ENCODE peak calls at places on chromosomes 13 and 19, in four cellular contexts. N is CD8-positive, alpha-beta T cell; M is heart right ventricle; C is tibial nerve. B is an unnamed sample.

GRCh38 chr13:35953537-35954206 is 177.5 kb downstream of the DCLK1 start:
- DNase-seq in N (no peak), M (peak), C (peak), B (peak)

GRCh38 chr13:29065142-29065541 is 245.0 kb downstream of the MTUS2 start:
- DNase-seq in N (no peak), M (no peak), C (no peak), B (no peak)

GRCh38 chr13:20415288-20415644 is 110.4 kb downstream of the CRYL1 start:
- DNase-seq in N (no peak), M (no peak), C (no peak), B (no peak)

GRCh38 chr13:107767119-107767518 is 448.2 kb downstream of the LIG4 start:
- DNase-seq in N (no peak), M (no peak), C (no peak), B (no peak)

GRCh38 chr19:38090561-38090960 is 133.5 kb downstream of the DPF1 start:
- DNase-seq in N (no peak), M (peak), C (no peak), B (peak)

GRCh38 chr13:51776179-51776578 is 27.8 kb downstream of the DHRS12 start:
- DNase-seq in N (no peak), M (no peak), C (no peak), B (no peak)

GRCh38 chr19:17867087-17867486 is 4.7 kb upstream of the SLC5A5 start:
- DNase-seq in N (no peak), M (no peak), C (no peak), B (no peak)

GRCh38 chr13:55664178-55664577 is 1476.5 kb upstream of the PRR20A start:
- DNase-seq in N (no peak), M (no peak), C (no peak), B (no peak)

GRCh38 chr13:88592105-88592504 is 920.9 kb downstream of the SLITRK5 start:
- DNase-seq in N (no peak), M (no peak), C (no peak), B (no peak)

GRCh38 chr19:48770223-48770622 is 14.9 kb downstream of the FGF21 start:
- DNase-seq in N (no peak), M (no peak), C (no peak), B (no peak)

GRCh38 chr13:100594731-100595130 is 6.1 kb upstream of the GGACT start:
- DNase-seq in N (no peak), M (no peak), C (no peak), B (no peak)

GRCh38 chr13:42375663-42376062 is 103.7 kb downstream of the AKAP11 start:
- DNase-seq in N (no peak), M (no peak), C (no peak), B (no peak)

GRCh38 chr19:32166238-32166637 is 179.2 kb upstream of the ZNF507 start:
- DNase-seq in N (no peak), M (no peak), C (no peak), B (no peak)

GRCh38 chr13:51684076-51684475 is 99.8 kb downstream of the WDFY2 start:
- DNase-seq in N (no peak), M (no peak), C (no peak), B (no peak)

GRCh38 chr13:51823861-51824260 is 19.9 kb upstream of the DHRS12 start:
- DNase-seq in N (no peak), M (no peak), C (no peak), B (no peak)

GRCh38 chr13:48562296-48563066 is 29.6 kb upstream of the RCBTB2 start:
- DNase-seq in N (peak), M (no peak), C (no peak), B (no peak)

GRCh38 chr19:52722062-52723005 is 12.5 kb downstream of the ZNF611 start:
- DNase-seq in N (no peak), M (no peak), C (no peak), B (no peak)

GRCh38 chr13:22106058-22106457 is 435.2 kb downstream of the FGF9 start:
- DNase-seq in N (no peak), M (no peak), C (no peak), B (no peak)

GRCh38 chr19:14091885-14092462 is 1.4 kb upstream of the SAMD1 start:
- DNase-seq in N (peak), M (no peak), C (no peak), B (no peak)

GRCh38 chr13:51584731-51585191 is 499 bp downstream of the WDFY2 start:
- DNase-seq in N (peak), M (peak), C (peak), B (peak)

GRCh38 chr13:49225358-49226042 is 5.4 kb downstream of the MLNR start:
- DNase-seq in N (no peak), M (no peak), C (peak), B (no peak)

GRCh38 chr13:21674271-21675009 is 3.6 kb downstream of the FGF9 start:
- DNase-seq in N (no peak), M (peak), C (no peak), B (peak)

GRCh38 chr13:21050288-21051197 is 10.8 kb downstream of the LATS2 start:
- DNase-seq in N (no peak), M (no peak), C (no peak), B (no peak)

GRCh38 chr13:92838786-92839185 is 387.8 kb upstream of the GPC6 start:
- DNase-seq in N (no peak), M (no peak), C (no peak), B (no peak)

GRCh38 chr13:111625526-111626315 is 305.3 kb downstream of the TEX29 start:
- DNase-seq in N (no peak), M (no peak), C (no peak), B (no peak)

GRCh38 chr19:3589949-3590348 is 4.7 kb downstream of the GIPC3 start:
- DNase-seq in N (no peak), M (no peak), C (no peak), B (no peak)

GRCh38 chr19:2561221-2561620 is 85.3 kb downstream of the GADD45B start:
- DNase-seq in N (no peak), M (no peak), C (no peak), B (no peak)

GRCh38 chr13:110907951-110908898 is 6.6 kb downstream of the ANKRD10 start:
- DNase-seq in N (no peak), M (no peak), C (no peak), B (no peak)

GRCh38 chr19:15584541-15585115 is 30.4 kb upstream of the CYP4F8 start:
- DNase-seq in N (peak), M (peak), C (peak), B (peak)

GRCh38 chr13:35164324-35164932 is 222.4 kb downstream of the NBEA start:
- DNase-seq in N (no peak), M (no peak), C (no peak), B (no peak)

GRCh38 chr13:50170447-50171037 is 155.3 kb downstream of the KCNRG start:
- DNase-seq in N (no peak), M (no peak), C (no peak), B (no peak)

GRCh38 chr13:49113526-49114286 is 106.4 kb upstream of the MLNR start:
- DNase-seq in N (no peak), M (no peak), C (no peak), B (no peak)

GRCh38 chr19:39296055-39296645 is at the start of gene IFNL1:
- DNase-seq in N (no peak), M (no peak), C (no peak), B (no peak)

GRCh38 chr13:79966039-79966438 is 374.9 kb downstream of the SPRY2 start:
- DNase-seq in N (no peak), M (no peak), C (no peak), B (no peak)

GRCh38 chr13:87524775-87525174 is 146.4 kb upstream of the SLITRK5 start:
- DNase-seq in N (no peak), M (no peak), C (no peak), B (no peak)

GRCh38 chr19:18751571-18751970 is 39.5 kb downstream of the COMP start:
- DNase-seq in N (no peak), M (no peak), C (no peak), B (no peak)

GRCh38 chr19:34217952-34218817 is 36.2 kb upstream of the GARRE1 start:
- DNase-seq in N (peak), M (no peak), C (peak), B (no peak)

DNA sequence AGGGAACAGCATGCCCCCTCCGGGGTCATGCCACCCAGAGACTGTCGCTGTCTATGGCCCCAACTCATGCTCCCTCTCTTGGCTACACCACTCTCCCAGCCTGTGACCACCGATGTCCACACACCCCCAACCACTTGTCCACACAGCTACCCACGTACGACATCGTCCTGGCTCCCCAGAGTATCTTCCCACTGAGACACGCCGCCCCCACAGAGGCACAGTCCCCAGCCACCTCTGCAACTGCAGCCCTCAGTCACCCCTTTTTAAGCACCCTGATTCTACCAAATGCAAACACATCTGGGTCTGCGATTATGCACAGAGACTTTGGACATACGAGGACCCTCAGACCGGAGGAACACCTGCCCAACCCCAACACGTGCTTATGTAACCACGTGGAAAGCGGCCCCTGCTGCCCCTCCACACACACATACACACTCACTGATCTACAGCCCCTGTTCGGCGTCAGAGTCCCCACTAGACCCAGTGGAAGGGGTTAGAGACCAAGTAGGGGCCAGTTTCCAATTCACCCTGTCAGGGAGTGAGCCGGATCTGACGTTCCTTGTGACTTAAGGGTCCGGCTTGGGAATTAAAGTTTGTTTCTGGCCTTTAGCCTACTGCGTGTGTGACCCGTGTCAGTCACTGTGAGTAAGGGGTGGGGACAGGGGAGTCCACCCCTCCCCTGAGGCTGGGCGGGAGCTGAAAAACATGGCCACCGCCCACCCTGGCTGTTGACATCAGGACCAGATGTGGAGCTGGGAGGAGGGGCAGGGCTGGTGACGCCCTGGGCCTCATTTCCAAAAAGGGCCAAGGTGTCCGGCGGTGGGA is 11.9 kb upstream of the AXL start:
- DNase-seq in N (no peak), M (peak), C (peak), B (no peak)
- H3K27ac ChIP-seq in N (no peak), M (peak), C (peak), B (no peak)

DNA sequence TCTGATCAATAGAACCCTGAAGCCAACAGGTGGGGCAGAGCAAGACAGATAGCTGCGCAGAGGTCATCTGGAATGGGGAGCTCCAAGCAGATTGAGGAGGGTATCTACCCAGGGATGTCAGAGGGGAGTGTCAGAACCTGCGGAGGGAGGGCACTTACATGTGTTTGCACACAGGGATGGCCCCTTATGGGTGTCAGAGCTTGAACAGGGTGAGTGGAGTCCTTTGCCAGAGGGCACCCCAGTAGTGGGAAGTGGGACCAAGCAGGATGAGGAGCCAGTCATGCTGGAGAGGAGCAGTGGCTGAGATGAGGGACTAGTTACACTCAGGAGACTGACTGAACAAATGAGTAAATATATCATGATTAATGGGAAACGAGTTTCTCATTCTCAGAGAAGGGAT is 17.0 kb upstream of the SIGLEC14 start:
- DNase-seq in N (no peak), M (no peak), C (no peak), B (no peak)
- H3K27ac ChIP-seq in N (no peak), M (no peak), C (no peak), B (no peak)

GRCh38 chr19:46823049-46823448 is 27.6 kb downstream of the AP2S1 start:
- DNase-seq in N (no peak), M (no peak), C (no peak), B (no peak)

GRCh38 chr19:46824887-46825730 is 25.5 kb downstream of the AP2S1 start:
- DNase-seq in N (no peak), M (no peak), C (no peak), B (no peak)

GRCh38 chr19:46821512-46822359 is 28.9 kb downstream of the AP2S1 start:
- DNase-seq in N (peak), M (peak), C (no peak), B (no peak)

GRCh38 chr19:46828484-46828883 is 22.2 kb downstream of the AP2S1 start:
- DNase-seq in N (no peak), M (no peak), C (no peak), B (no peak)

GRCh38 chr19:46825731-46826055 is 25.0 kb downstream of the AP2S1 start:
- DNase-seq in N (no peak), M (no peak), C (no peak), B (no peak)
- H3K27ac ChIP-seq in N (no peak), M (no peak), C (no peak), B (no peak)

GRCh38 chr19:10802479-10802878 is 33.5 kb downstream of the TMED1 start:
- DNase-seq in N (no peak), M (no peak), C (no peak), B (no peak)
- H3K27ac ChIP-seq in N (no peak), M (no peak), C (no peak), B (no peak)

GRCh38 chr19:1123885-1124677 is 20.3 kb downstream of the GPX4 start:
- DNase-seq in N (no peak), M (no peak), C (no peak), B (no peak)
- H3K27ac ChIP-seq in N (no peak), M (no peak), C (peak), B (no peak)

DNA sequence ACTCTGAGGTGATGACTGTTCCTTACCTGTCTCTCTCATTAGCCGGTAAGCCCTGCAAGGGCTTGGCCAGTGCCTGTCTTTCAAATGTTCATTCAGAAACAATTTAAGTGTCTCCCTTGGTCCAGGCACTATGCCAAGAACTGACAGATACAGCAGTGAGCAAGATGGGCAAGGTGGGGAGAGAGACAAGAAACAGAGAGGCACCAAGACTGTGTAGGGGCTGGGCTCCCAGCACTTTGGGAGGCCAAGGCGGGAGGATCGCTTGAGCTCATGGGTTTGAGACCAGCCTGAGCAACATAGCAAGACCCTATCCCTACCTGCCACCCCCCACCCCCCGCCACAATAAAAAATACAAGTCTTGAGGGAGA is 1.3 kb upstream of the CCNE1 start:
- DNase-seq in N (no peak), M (no peak), C (peak), B (no peak)
- H3K27ac ChIP-seq in N (no peak), M (peak), C (peak), B (no peak)

DNA sequence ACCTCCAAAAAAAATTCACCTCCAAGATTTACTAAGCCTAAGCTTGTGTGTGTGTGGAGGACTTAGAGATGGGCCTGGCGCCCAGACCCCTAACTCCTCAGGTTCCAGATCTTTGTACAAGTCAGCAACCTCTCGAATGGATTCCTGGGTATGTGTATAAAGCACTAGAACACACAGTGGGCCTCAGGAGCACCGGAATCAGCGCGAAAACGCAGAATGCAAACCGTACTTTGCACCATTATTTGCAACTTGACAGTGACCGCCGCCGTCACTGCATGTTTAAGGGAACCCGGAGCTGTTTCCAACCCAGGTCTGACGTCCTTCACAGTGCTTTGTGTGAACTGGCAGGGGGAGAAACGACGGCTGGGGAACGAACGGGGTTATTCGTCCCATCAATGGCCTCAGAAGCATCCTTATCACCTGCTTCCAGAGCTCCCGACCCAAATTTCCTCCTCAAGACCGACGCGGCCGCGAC is 688 bp downstream of the ZNF606 start:
- DNase-seq in N (peak), M (no peak), C (no peak), B (no peak)
- H3K27ac ChIP-seq in N (peak), M (peak), C (peak), B (peak)

DNA sequence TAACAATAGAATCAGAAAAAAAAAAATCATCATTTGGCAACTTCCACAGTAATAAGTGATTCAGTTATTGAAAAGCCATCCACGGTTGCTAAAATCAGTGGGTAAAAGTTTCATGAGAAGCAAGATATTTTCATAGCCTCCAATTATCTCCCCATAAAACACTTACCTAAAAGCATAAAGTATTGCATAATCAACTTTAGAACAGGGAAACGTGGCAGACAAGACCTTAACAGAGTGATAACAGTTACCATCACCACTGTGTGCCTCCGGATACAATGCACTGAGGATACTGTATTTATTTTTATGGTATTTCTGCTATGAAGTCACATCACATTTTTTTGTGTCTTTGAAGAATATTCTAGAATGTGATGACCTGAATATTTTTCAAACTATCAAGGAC is 37.0 kb downstream of the ABCC4 start:
- DNase-seq in N (no peak), M (no peak), C (no peak), B (no peak)
- H3K27ac ChIP-seq in N (no peak), M (no peak), C (no peak), B (no peak)

B was measured in caudate nucleus.